ENCODE peak calls at places on chromosome 3, in six cellular contexts. One of them, this sample, is unnamed.

GRCh38 chr3:173066044-173066679 is 74.9 kb downstream of the SPATA16 start:
- DNase-seq in NCI-H1417: no peak
- DNase-seq in mammary epithelial cell: no peak
- DNase-seq in activated effector memory CD4-positive, alpha-beta T cell treated with Interleukin-2 at 50 U/mL for 16 hours: no peak
- DNase-seq in dorsolateral prefrontal cortex: no peak
- DNase-seq in astrocyte: peak; percentile 87
- DNase-seq in this sample: no peak

GRCh38 chr3:39278616-39278935 is 1.3 kb downstream of the CX3CR1 start:
- DNase-seq in NCI-H1417: no peak
- DNase-seq in mammary epithelial cell: no peak
- DNase-seq in activated effector memory CD4-positive, alpha-beta T cell treated with Interleukin-2 at 50 U/mL for 16 hours: no peak
- DNase-seq in dorsolateral prefrontal cortex: no peak
- DNase-seq in astrocyte: no peak
- DNase-seq in this sample: no peak

GRCh38 chr3:46021516-46021915 is 5.8 kb downstream of the XCR1 start:
- DNase-seq in NCI-H1417: no peak
- DNase-seq in mammary epithelial cell: no peak
- DNase-seq in activated effector memory CD4-positive, alpha-beta T cell treated with Interleukin-2 at 50 U/mL for 16 hours: no peak
- DNase-seq in dorsolateral prefrontal cortex: no peak
- DNase-seq in astrocyte: no peak
- DNase-seq in this sample: no peak

GRCh38 chr3:191136347-191136746 is 62.7 kb upstream of the OSTN start:
- DNase-seq in NCI-H1417: no peak
- DNase-seq in mammary epithelial cell: peak; percentile 12
- DNase-seq in activated effector memory CD4-positive, alpha-beta T cell treated with Interleukin-2 at 50 U/mL for 16 hours: no peak
- DNase-seq in dorsolateral prefrontal cortex: no peak
- DNase-seq in astrocyte: no peak
- DNase-seq in this sample: no peak

GRCh38 chr3:130601662-130602061 is 84.7 kb downstream of the COL6A6 start:
- DNase-seq in NCI-H1417: no peak
- DNase-seq in mammary epithelial cell: peak; percentile 23
- DNase-seq in activated effector memory CD4-positive, alpha-beta T cell treated with Interleukin-2 at 50 U/mL for 16 hours: no peak
- DNase-seq in dorsolateral prefrontal cortex: no peak
- DNase-seq in astrocyte: peak; percentile 61
- DNase-seq in this sample: no peak

GRCh38 chr3:151837057-151837456 is 23.1 kb downstream of the AADAC start:
- DNase-seq in NCI-H1417: no peak
- DNase-seq in mammary epithelial cell: peak; percentile 91
- DNase-seq in activated effector memory CD4-positive, alpha-beta T cell treated with Interleukin-2 at 50 U/mL for 16 hours: no peak
- DNase-seq in dorsolateral prefrontal cortex: no peak
- DNase-seq in astrocyte: peak; percentile 80
- DNase-seq in this sample: no peak

GRCh38 chr3:12138044-12138443 is 20.7 kb downstream of the TIMP4 start:
- DNase-seq in NCI-H1417: peak; percentile 1
- DNase-seq in mammary epithelial cell: no peak
- DNase-seq in activated effector memory CD4-positive, alpha-beta T cell treated with Interleukin-2 at 50 U/mL for 16 hours: no peak
- DNase-seq in dorsolateral prefrontal cortex: no peak
- DNase-seq in astrocyte: no peak
- DNase-seq in this sample: no peak

GRCh38 chr3:102741105-102741504 is 306.3 kb downstream of the ZPLD1 start:
- DNase-seq in NCI-H1417: no peak
- DNase-seq in mammary epithelial cell: peak; percentile 0
- DNase-seq in activated effector memory CD4-positive, alpha-beta T cell treated with Interleukin-2 at 50 U/mL for 16 hours: no peak
- DNase-seq in dorsolateral prefrontal cortex: no peak
- DNase-seq in astrocyte: no peak
- DNase-seq in this sample: no peak

GRCh38 chr3:127457094-127457475 is 133.4 kb downstream of the TPRA1 start:
- DNase-seq in NCI-H1417: peak; percentile 92
- DNase-seq in mammary epithelial cell: peak; percentile 83
- DNase-seq in activated effector memory CD4-positive, alpha-beta T cell treated with Interleukin-2 at 50 U/mL for 16 hours: no peak
- DNase-seq in dorsolateral prefrontal cortex: peak; percentile 57
- DNase-seq in astrocyte: peak; percentile 55
- DNase-seq in this sample: peak; percentile 67

GRCh38 chr3:66372681-66373350 is 128.0 kb downstream of the LRIG1 start:
- DNase-seq in NCI-H1417: peak; percentile 73
- DNase-seq in mammary epithelial cell: no peak
- DNase-seq in activated effector memory CD4-positive, alpha-beta T cell treated with Interleukin-2 at 50 U/mL for 16 hours: peak; percentile 38
- DNase-seq in dorsolateral prefrontal cortex: no peak
- DNase-seq in astrocyte: no peak
- DNase-seq in this sample: no peak

GRCh38 chr3:32374788-32375595 is 16.7 kb upstream of the CMTM7 start:
- DNase-seq in NCI-H1417: peak; percentile 38
- DNase-seq in mammary epithelial cell: peak; percentile 66
- DNase-seq in activated effector memory CD4-positive, alpha-beta T cell treated with Interleukin-2 at 50 U/mL for 16 hours: peak; percentile 22
- DNase-seq in dorsolateral prefrontal cortex: peak; percentile 28
- DNase-seq in astrocyte: peak; percentile 48
- DNase-seq in this sample: peak; percentile 71

GRCh38 chr3:56780935-56781334 is 20.8 kb downstream of the ARHGEF3 start:
- DNase-seq in NCI-H1417: no peak
- DNase-seq in mammary epithelial cell: no peak
- DNase-seq in activated effector memory CD4-positive, alpha-beta T cell treated with Interleukin-2 at 50 U/mL for 16 hours: no peak
- DNase-seq in dorsolateral prefrontal cortex: no peak
- DNase-seq in astrocyte: no peak
- DNase-seq in this sample: no peak

GRCh38 chr3:15010664-15011063 is 54.5 kb downstream of the MRPS25 start:
- DNase-seq in NCI-H1417: no peak
- DNase-seq in mammary epithelial cell: peak; percentile 60
- DNase-seq in activated effector memory CD4-positive, alpha-beta T cell treated with Interleukin-2 at 50 U/mL for 16 hours: no peak
- DNase-seq in dorsolateral prefrontal cortex: no peak
- DNase-seq in astrocyte: peak; percentile 12
- DNase-seq in this sample: no peak

GRCh38 chr3:135083179-135083578 is 288.1 kb downstream of the EPHB1 start:
- DNase-seq in NCI-H1417: peak; percentile 81
- DNase-seq in mammary epithelial cell: no peak
- DNase-seq in activated effector memory CD4-positive, alpha-beta T cell treated with Interleukin-2 at 50 U/mL for 16 hours: no peak
- DNase-seq in dorsolateral prefrontal cortex: no peak
- DNase-seq in astrocyte: no peak
- DNase-seq in this sample: no peak

GRCh38 chr3:64187065-64187959 is 38.0 kb downstream of the PRICKLE2 start:
- DNase-seq in NCI-H1417: no peak
- DNase-seq in mammary epithelial cell: peak; percentile 92
- DNase-seq in activated effector memory CD4-positive, alpha-beta T cell treated with Interleukin-2 at 50 U/mL for 16 hours: no peak
- DNase-seq in dorsolateral prefrontal cortex: peak; percentile 53
- DNase-seq in astrocyte: peak; percentile 98
- DNase-seq in this sample: no peak

GRCh38 chr3:98272126-98272525 is 8.1 kb downstream of the OR5H6 start:
- DNase-seq in NCI-H1417: no peak
- DNase-seq in mammary epithelial cell: no peak
- DNase-seq in activated effector memory CD4-positive, alpha-beta T cell treated with Interleukin-2 at 50 U/mL for 16 hours: no peak
- DNase-seq in dorsolateral prefrontal cortex: no peak
- DNase-seq in astrocyte: no peak
- DNase-seq in this sample: no peak

GRCh38 chr3:186060222-186060621 is 48.7 kb downstream of the ETV5 start:
- DNase-seq in NCI-H1417: no peak
- DNase-seq in mammary epithelial cell: no peak
- DNase-seq in activated effector memory CD4-positive, alpha-beta T cell treated with Interleukin-2 at 50 U/mL for 16 hours: no peak
- DNase-seq in dorsolateral prefrontal cortex: no peak
- DNase-seq in astrocyte: no peak
- DNase-seq in this sample: no peak

This sample was measured in suprapubic skin.